ENCODE peak calls at places on chromosomes 5 and 9, in eight cellular contexts. One of them, this sample, is unnamed. For H3K4me1, the result is how much of the 10 kb centered on the place peaks cover.

GRCh38 chr5:141359790-141360426 is at the start of gene PCDHGB2:
- DNase-seq in adipocyte: peak
- DNase-seq in HCT116: peak
- DNase-seq in spleen: no peak
- DNase-seq in transverse colon: no peak
- DNase-seq in iPS DF 6.9: no peak
- DNase-seq in breast epithelium: no peak
- DNase-seq in left lung: no peak
- DNase-seq in this sample: no peak

GRCh38 chr9:125074976-125075375 is 68.4 kb downstream of the SCAI start:
- DNase-seq in HCT116: no peak
- DNase-seq in iPS DF 6.9: no peak
- DNase-seq in adipocyte: peak
- DNase-seq in spleen: no peak
- DNase-seq in left lung: no peak
- DNase-seq in transverse colon: no peak
- DNase-seq in breast epithelium: no peak
- DNase-seq in this sample: no peak

GRCh38 chr9:69768716-69769115 is 8.9 kb upstream of the PTAR1 start:
- DNase-seq in spleen: no peak
- DNase-seq in transverse colon: no peak
- DNase-seq in breast epithelium: no peak
- DNase-seq in left lung: no peak
- DNase-seq in HCT116: no peak
- DNase-seq in iPS DF 6.9: no peak
- DNase-seq in adipocyte: peak
- DNase-seq in this sample: no peak

GRCh38 chr5:10875201-10875768 is 114.3 kb upstream of the DAP start:
- DNase-seq in transverse colon: no peak
- DNase-seq in iPS DF 6.9: no peak
- DNase-seq in spleen: no peak
- DNase-seq in breast epithelium: no peak
- DNase-seq in adipocyte: no peak
- DNase-seq in HCT116: peak
- DNase-seq in left lung: no peak
- DNase-seq in this sample: no peak

GRCh38 chr5:151565971-151566370 is 25.2 kb downstream of the FAT2 start:
- DNase-seq in spleen: no peak
- DNase-seq in HCT116: no peak
- DNase-seq in transverse colon: no peak
- DNase-seq in adipocyte: no peak
- DNase-seq in breast epithelium: no peak
- DNase-seq in iPS DF 6.9: no peak
- DNase-seq in left lung: no peak
- DNase-seq in this sample: no peak

GRCh38 chr9:114910541-114910940 is 19.9 kb downstream of the TNFSF8 start:
- DNase-seq in HCT116: no peak
- DNase-seq in iPS DF 6.9: no peak
- DNase-seq in breast epithelium: no peak
- DNase-seq in transverse colon: no peak
- DNase-seq in left lung: no peak
- DNase-seq in spleen: no peak
- DNase-seq in adipocyte: no peak
- DNase-seq in this sample: no peak

GRCh38 chr9:88291853-88292252 is 96.4 kb upstream of the SPIN1 start:
- DNase-seq in spleen: no peak
- DNase-seq in iPS DF 6.9: no peak
- DNase-seq in breast epithelium: no peak
- DNase-seq in left lung: no peak
- DNase-seq in HCT116: no peak
- DNase-seq in adipocyte: no peak
- DNase-seq in transverse colon: no peak
- DNase-seq in this sample: no peak

GRCh38 chr9:113582698-113583200 is 119.2 kb downstream of the RGS3 start:
- DNase-seq in adipocyte: no peak
- DNase-seq in HCT116: no peak
- DNase-seq in spleen: no peak
- DNase-seq in breast epithelium: no peak
- DNase-seq in left lung: no peak
- DNase-seq in iPS DF 6.9: no peak
- DNase-seq in transverse colon: no peak
- DNase-seq in this sample: no peak

GRCh38 chr5:155655569-155655968 is 642.0 kb downstream of the KIF4B start:
- DNase-seq in HCT116: no peak
- DNase-seq in spleen: no peak
- DNase-seq in breast epithelium: no peak
- DNase-seq in iPS DF 6.9: no peak
- DNase-seq in adipocyte: no peak
- DNase-seq in left lung: no peak
- DNase-seq in transverse colon: no peak
- DNase-seq in this sample: no peak

GRCh38 chr5:65077653-65078052 is 308.9 kb downstream of the CWC27 start:
- DNase-seq in iPS DF 6.9: no peak
- DNase-seq in spleen: no peak
- DNase-seq in left lung: no peak
- DNase-seq in HCT116: no peak
- DNase-seq in transverse colon: no peak
- DNase-seq in adipocyte: no peak
- DNase-seq in breast epithelium: no peak
- DNase-seq in this sample: no peak

GRCh38 chr5:179271821-179272325 is 73.4 kb downstream of the ADAMTS2 start:
- DNase-seq in left lung: peak
- DNase-seq in spleen: peak
- DNase-seq in iPS DF 6.9: no peak
- DNase-seq in HCT116: no peak
- DNase-seq in transverse colon: no peak
- DNase-seq in breast epithelium: no peak
- DNase-seq in adipocyte: no peak
- DNase-seq in this sample: no peak

GRCh38 chr5:179273074-179273435 is 72.2 kb downstream of the ADAMTS2 start:
- DNase-seq in transverse colon: no peak
- DNase-seq in left lung: peak
- DNase-seq in spleen: no peak
- DNase-seq in HCT116: no peak
- DNase-seq in breast epithelium: no peak
- DNase-seq in iPS DF 6.9: no peak
- DNase-seq in adipocyte: no peak
- DNase-seq in this sample: no peak

GRCh38 chr5:179274321-179275315 is 70.6 kb downstream of the ADAMTS2 start:
- DNase-seq in HCT116: no peak
- DNase-seq in iPS DF 6.9: no peak
- DNase-seq in transverse colon: no peak
- DNase-seq in adipocyte: no peak
- DNase-seq in left lung: peak
- DNase-seq in breast epithelium: no peak
- DNase-seq in spleen: peak
- DNase-seq in this sample: no peak

GRCh38 chr5:179272326-179273073 is 72.8 kb downstream of the ADAMTS2 start:
- DNase-seq in transverse colon: no peak
- DNase-seq in iPS DF 6.9: no peak
- DNase-seq in breast epithelium: no peak
- DNase-seq in spleen: peak
- DNase-seq in HCT116: no peak
- DNase-seq in left lung: peak
- DNase-seq in adipocyte: no peak
- DNase-seq in this sample: peak

DNA sequence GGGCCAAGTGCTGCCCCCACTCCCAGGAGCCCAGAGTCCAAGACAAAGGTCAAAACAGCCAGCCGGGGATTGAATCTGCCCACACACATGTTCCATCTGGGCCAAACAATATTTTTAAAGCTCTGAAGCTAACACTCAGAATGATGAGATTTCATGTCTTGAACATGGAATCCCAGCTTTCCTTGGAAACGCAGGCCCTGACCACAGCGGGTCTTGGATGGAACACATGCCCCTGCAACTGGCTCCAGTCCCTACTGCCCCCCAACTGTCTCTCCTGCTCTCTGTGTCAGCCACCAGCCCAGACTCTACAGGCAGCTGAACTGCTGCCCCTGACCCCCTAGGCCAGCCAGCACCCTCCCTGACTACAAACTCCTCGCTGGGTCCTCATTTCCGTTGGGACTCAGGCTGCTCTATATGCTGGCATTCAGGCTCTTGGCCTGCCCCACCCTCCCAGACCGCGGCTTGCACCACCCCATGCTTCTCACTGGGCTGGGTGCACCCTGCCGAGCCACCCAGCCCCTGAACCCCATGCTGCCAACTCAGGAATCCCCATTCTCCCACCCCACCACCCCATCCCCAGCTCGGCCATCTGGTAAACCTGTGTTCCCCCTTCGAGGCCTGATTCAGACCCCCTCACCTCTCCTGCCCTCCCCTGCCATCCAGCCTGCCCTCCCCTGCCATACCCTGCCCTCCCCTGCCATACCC is 71.7 kb downstream of the ADAMTS2 start:
- DNase-seq in HCT116: no peak
- DNase-seq in transverse colon: no peak
- DNase-seq in left lung: peak
- DNase-seq in spleen: peak
- DNase-seq in iPS DF 6.9: no peak
- DNase-seq in breast epithelium: no peak
- DNase-seq in adipocyte: no peak
- DNase-seq in this sample: no peak
- H3K4me1 ChIP-seq in HCT116: under half
- H3K4me1 ChIP-seq in transverse colon: under half
- H3K4me1 ChIP-seq in left lung: under half
- H3K4me1 ChIP-seq in spleen: under half
- H3K4me1 ChIP-seq in iPS DF 6.9: under half
- H3K4me1 ChIP-seq in breast epithelium: under half
- H3K4me1 ChIP-seq in adipocyte: half or more
- H3K4me1 ChIP-seq in this sample: under half

GRCh38 chr9:95062601-95063065 is 254.9 kb downstream of the FANCC start:
- DNase-seq in spleen: no peak
- DNase-seq in transverse colon: no peak
- DNase-seq in HCT116: no peak
- DNase-seq in iPS DF 6.9: no peak
- DNase-seq in adipocyte: no peak
- DNase-seq in left lung: no peak
- DNase-seq in breast epithelium: peak
- DNase-seq in this sample: no peak

GRCh38 chr9:95060246-95060645 is 257.3 kb downstream of the FANCC start:
- DNase-seq in left lung: no peak
- DNase-seq in iPS DF 6.9: no peak
- DNase-seq in HCT116: no peak
- DNase-seq in adipocyte: no peak
- DNase-seq in transverse colon: no peak
- DNase-seq in spleen: no peak
- DNase-seq in breast epithelium: no peak
- DNase-seq in this sample: no peak

GRCh38 chr9:95061916-95062600 is 255.5 kb downstream of the FANCC start:
- DNase-seq in HCT116: no peak
- DNase-seq in iPS DF 6.9: no peak
- DNase-seq in breast epithelium: peak
- DNase-seq in adipocyte: no peak
- DNase-seq in left lung: no peak
- DNase-seq in spleen: no peak
- DNase-seq in transverse colon: no peak
- DNase-seq in this sample: no peak

GRCh38 chr9:95058795-95059386 is 258.6 kb downstream of the FANCC start:
- DNase-seq in spleen: no peak
- DNase-seq in transverse colon: no peak
- DNase-seq in HCT116: no peak
- DNase-seq in iPS DF 6.9: no peak
- DNase-seq in breast epithelium: no peak
- DNase-seq in adipocyte: peak
- DNase-seq in left lung: no peak
- DNase-seq in this sample: no peak

GRCh38 chr9:95060916-95061315 is 256.6 kb downstream of the FANCC start:
- DNase-seq in HCT116: no peak
- DNase-seq in adipocyte: no peak
- DNase-seq in iPS DF 6.9: no peak
- DNase-seq in spleen: no peak
- DNase-seq in transverse colon: no peak
- DNase-seq in left lung: no peak
- DNase-seq in breast epithelium: no peak
- DNase-seq in this sample: no peak
- H3K4me1 ChIP-seq in HCT116: under half
- H3K4me1 ChIP-seq in adipocyte: under half
- H3K4me1 ChIP-seq in iPS DF 6.9: under half
- H3K4me1 ChIP-seq in spleen: under half
- H3K4me1 ChIP-seq in transverse colon: half or more
- H3K4me1 ChIP-seq in left lung: under half
- H3K4me1 ChIP-seq in breast epithelium: under half
- H3K4me1 ChIP-seq in this sample: under half

GRCh38 chr5:80191397-80191796 is 64.5 kb downstream of the SERINC5 start:
- DNase-seq in spleen: no peak
- DNase-seq in iPS DF 6.9: no peak
- DNase-seq in transverse colon: no peak
- DNase-seq in breast epithelium: no peak
- DNase-seq in left lung: no peak
- DNase-seq in HCT116: no peak
- DNase-seq in adipocyte: no peak
- DNase-seq in this sample: no peak
- H3K4me1 ChIP-seq in spleen: under half
- H3K4me1 ChIP-seq in iPS DF 6.9: under half
- H3K4me1 ChIP-seq in transverse colon: half or more
- H3K4me1 ChIP-seq in breast epithelium: under half
- H3K4me1 ChIP-seq in left lung: half or more
- H3K4me1 ChIP-seq in HCT116: under half
- H3K4me1 ChIP-seq in adipocyte: under half
- H3K4me1 ChIP-seq in this sample: under half

GRCh38 chr5:139688088-139688702 is 40.0 kb downstream of the CXXC5 start:
- DNase-seq in transverse colon: no peak
- DNase-seq in left lung: no peak
- DNase-seq in HCT116: no peak
- DNase-seq in breast epithelium: no peak
- DNase-seq in iPS DF 6.9: no peak
- DNase-seq in spleen: no peak
- DNase-seq in adipocyte: no peak
- DNase-seq in this sample: no peak
- H3K4me1 ChIP-seq in transverse colon: under half
- H3K4me1 ChIP-seq in left lung: under half
- H3K4me1 ChIP-seq in HCT116: under half
- H3K4me1 ChIP-seq in breast epithelium: under half
- H3K4me1 ChIP-seq in iPS DF 6.9: under half
- H3K4me1 ChIP-seq in spleen: half or more
- H3K4me1 ChIP-seq in adipocyte: under half
- H3K4me1 ChIP-seq in this sample: under half

DNA sequence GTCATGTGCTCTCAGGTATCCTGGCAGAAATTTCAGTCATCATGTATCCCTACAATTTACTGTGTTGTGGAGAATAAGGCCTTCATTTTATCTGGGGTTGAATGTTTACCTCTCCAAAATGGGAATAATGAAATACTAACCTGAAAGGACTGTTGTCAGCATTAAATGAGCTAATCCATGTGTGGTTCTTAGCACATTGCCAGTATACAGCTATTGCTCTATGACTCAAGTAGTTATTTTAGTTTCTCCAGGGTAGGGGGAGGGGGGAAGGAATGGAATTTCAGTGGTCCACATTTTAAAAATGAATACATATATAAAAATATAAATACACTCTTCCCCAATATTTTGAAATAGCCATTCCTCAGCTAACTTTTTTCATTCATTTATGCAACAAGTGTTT is 3.5 kb downstream of the PAM start:
- DNase-seq in left lung: no peak
- DNase-seq in transverse colon: no peak
- DNase-seq in adipocyte: peak
- DNase-seq in HCT116: no peak
- DNase-seq in breast epithelium: no peak
- DNase-seq in spleen: no peak
- DNase-seq in iPS DF 6.9: no peak
- DNase-seq in this sample: no peak
- H3K4me1 ChIP-seq in left lung: under half
- H3K4me1 ChIP-seq in transverse colon: half or more
- H3K4me1 ChIP-seq in adipocyte: half or more
- H3K4me1 ChIP-seq in HCT116: under half
- H3K4me1 ChIP-seq in breast epithelium: under half
- H3K4me1 ChIP-seq in spleen: half or more
- H3K4me1 ChIP-seq in iPS DF 6.9: under half
- H3K4me1 ChIP-seq in this sample: under half

This sample was measured in Peyer's patch.